ENCODE peak calls at places on chromosomes 7 and 10, in five cellular contexts. One of them, this sample, is unnamed. For H3K27me3, the result is how much of the 10 kb centered on the place peaks cover.

GRCh38 chr7:135994466-135995205 is 17.5 kb upstream of the MTPN start:
- DNase-seq in SK-N-SH: no peak
- DNase-seq in fibroblast of lung: peak
- DNase-seq in body of pancreas: no peak
- DNase-seq in HepG2: no peak
- DNase-seq in this sample: no peak

GRCh38 chr10:71982269-71983178 is 18.3 kb downstream of the CHST3 start:
- DNase-seq in body of pancreas: no peak
- DNase-seq in HepG2: no peak
- DNase-seq in SK-N-SH: no peak
- DNase-seq in fibroblast of lung: no peak
- DNase-seq in this sample: no peak

GRCh38 chr10:29675984-29676383 is 41.2 kb upstream of the SVIL start:
- DNase-seq in HepG2: no peak
- DNase-seq in fibroblast of lung: no peak
- DNase-seq in body of pancreas: no peak
- DNase-seq in SK-N-SH: no peak
- DNase-seq in this sample: no peak

GRCh38 chr7:44964384-44964830 is 14.4 kb downstream of the MYO1G start:
- DNase-seq in fibroblast of lung: no peak
- DNase-seq in body of pancreas: no peak
- DNase-seq in SK-N-SH: peak
- DNase-seq in HepG2: no peak
- DNase-seq in this sample: no peak

GRCh38 chr7:24715171-24715570 is 42.1 kb downstream of the GSDME start:
- DNase-seq in SK-N-SH: no peak
- DNase-seq in body of pancreas: no peak
- DNase-seq in fibroblast of lung: no peak
- DNase-seq in HepG2: no peak
- DNase-seq in this sample: no peak

GRCh38 chr7:98795741-98796493 is 73.9 kb downstream of the TMEM130 start:
- DNase-seq in SK-N-SH: no peak
- DNase-seq in HepG2: no peak
- DNase-seq in fibroblast of lung: peak
- DNase-seq in body of pancreas: no peak
- DNase-seq in this sample: no peak

GRCh38 chr7:14821757-14822480 is 80.6 kb downstream of the DGKB start:
- DNase-seq in HepG2: no peak
- DNase-seq in SK-N-SH: no peak
- DNase-seq in body of pancreas: no peak
- DNase-seq in fibroblast of lung: peak
- DNase-seq in this sample: no peak

GRCh38 chr10:42969147-42969546 is 107.7 kb upstream of the RET start:
- DNase-seq in SK-N-SH: no peak
- DNase-seq in fibroblast of lung: no peak
- DNase-seq in HepG2: no peak
- DNase-seq in body of pancreas: no peak
- DNase-seq in this sample: no peak

GRCh38 chr7:133853706-133854276 is 273.3 kb upstream of the LRGUK start:
- DNase-seq in HepG2: peak
- DNase-seq in body of pancreas: peak
- DNase-seq in fibroblast of lung: peak
- DNase-seq in SK-N-SH: peak
- DNase-seq in this sample: no peak

GRCh38 chr7:155299539-155300202 is 2.0 kb downstream of the INSIG1 start:
- DNase-seq in HepG2: no peak
- DNase-seq in SK-N-SH: no peak
- DNase-seq in fibroblast of lung: no peak
- DNase-seq in body of pancreas: no peak
- DNase-seq in this sample: no peak

GRCh38 chr10:18594574-18595156 is 56.7 kb downstream of the NSUN6 start:
- DNase-seq in SK-N-SH: no peak
- DNase-seq in fibroblast of lung: no peak
- DNase-seq in HepG2: peak
- DNase-seq in body of pancreas: no peak
- DNase-seq in this sample: no peak

GRCh38 chr7:151403764-151404163 is 6.1 kb downstream of the WDR86 start:
- DNase-seq in HepG2: no peak
- DNase-seq in body of pancreas: no peak
- DNase-seq in fibroblast of lung: no peak
- DNase-seq in SK-N-SH: no peak
- DNase-seq in this sample: no peak

GRCh38 chr7:25256424-25256823 is 28.1 kb upstream of the NPVF start:
- DNase-seq in HepG2: no peak
- DNase-seq in SK-N-SH: no peak
- DNase-seq in body of pancreas: no peak
- DNase-seq in fibroblast of lung: no peak
- DNase-seq in this sample: no peak

GRCh38 chr7:113636727-113637421 is 281.9 kb downstream of the PPP1R3A start:
- DNase-seq in body of pancreas: no peak
- DNase-seq in HepG2: no peak
- DNase-seq in fibroblast of lung: peak
- DNase-seq in SK-N-SH: no peak
- DNase-seq in this sample: no peak

GRCh38 chr7:152859781-152860191 is 100.2 kb downstream of the ACTR3B start:
- DNase-seq in body of pancreas: no peak
- DNase-seq in fibroblast of lung: no peak
- DNase-seq in HepG2: peak
- DNase-seq in SK-N-SH: peak
- DNase-seq in this sample: no peak

GRCh38 chr10:72297281-72297967 is 23.7 kb downstream of the DDIT4 start:
- DNase-seq in fibroblast of lung: peak
- DNase-seq in HepG2: no peak
- DNase-seq in SK-N-SH: no peak
- DNase-seq in body of pancreas: peak
- DNase-seq in this sample: peak

GRCh38 chr7:34315032-34315431 is 343.0 kb upstream of the NPSR1 start:
- DNase-seq in fibroblast of lung: peak
- DNase-seq in body of pancreas: no peak
- DNase-seq in HepG2: no peak
- DNase-seq in SK-N-SH: no peak
- DNase-seq in this sample: no peak

GRCh38 chr7:155808551-155809331 is 3.5 kb downstream of the SHH start:
- DNase-seq in body of pancreas: no peak
- DNase-seq in HepG2: peak
- DNase-seq in SK-N-SH: no peak
- DNase-seq in fibroblast of lung: no peak
- DNase-seq in this sample: no peak

GRCh38 chr10:60737242-60737641 is 41.0 kb upstream of the CDK1 start:
- DNase-seq in body of pancreas: no peak
- DNase-seq in SK-N-SH: no peak
- DNase-seq in fibroblast of lung: no peak
- DNase-seq in HepG2: no peak
- DNase-seq in this sample: no peak

GRCh38 chr7:33806284-33807157 is 98.8 kb upstream of the BMPER start:
- DNase-seq in fibroblast of lung: peak
- DNase-seq in SK-N-SH: no peak
- DNase-seq in body of pancreas: no peak
- DNase-seq in HepG2: peak
- DNase-seq in this sample: no peak

GRCh38 chr10:22159979-22160378 is 57.8 kb downstream of the EBLN1 start:
- DNase-seq in SK-N-SH: no peak
- DNase-seq in HepG2: no peak
- DNase-seq in body of pancreas: no peak
- DNase-seq in fibroblast of lung: no peak
- DNase-seq in this sample: no peak

GRCh38 chr7:92042056-92042737 is 92.1 kb downstream of the CYP51A1 start:
- DNase-seq in fibroblast of lung: no peak
- DNase-seq in HepG2: peak
- DNase-seq in body of pancreas: peak
- DNase-seq in SK-N-SH: no peak
- DNase-seq in this sample: no peak

GRCh38 chr10:97564776-97565175 is 7.8 kb upstream of the ANKRD2 start:
- DNase-seq in fibroblast of lung: peak
- DNase-seq in body of pancreas: no peak
- DNase-seq in HepG2: no peak
- DNase-seq in SK-N-SH: no peak
- DNase-seq in this sample: no peak

GRCh38 chr7:94907420-94908203 is at the start of gene PPP1R9A:
- DNase-seq in fibroblast of lung: peak
- DNase-seq in SK-N-SH: peak
- DNase-seq in HepG2: peak
- DNase-seq in body of pancreas: peak
- DNase-seq in this sample: no peak

GRCh38 chr10:79184141-79184625 is 115.4 kb downstream of the ZMIZ1 start:
- DNase-seq in HepG2: peak
- DNase-seq in fibroblast of lung: peak
- DNase-seq in SK-N-SH: peak
- DNase-seq in body of pancreas: peak
- DNase-seq in this sample: no peak

GRCh38 chr10:13298748-13299436 is 972 bp downstream of the PHYH start:
- DNase-seq in body of pancreas: no peak
- DNase-seq in SK-N-SH: no peak
- DNase-seq in HepG2: no peak
- DNase-seq in fibroblast of lung: no peak
- DNase-seq in this sample: no peak

GRCh38 chr7:74499835-74500388 is 46.2 kb downstream of the GTF2IRD1 start:
- DNase-seq in fibroblast of lung: no peak
- DNase-seq in SK-N-SH: no peak
- DNase-seq in body of pancreas: no peak
- DNase-seq in HepG2: no peak
- DNase-seq in this sample: no peak

GRCh38 chr10:122021828-122022227 is 32.9 kb downstream of the TACC2 start:
- DNase-seq in body of pancreas: no peak
- DNase-seq in SK-N-SH: no peak
- DNase-seq in HepG2: no peak
- DNase-seq in fibroblast of lung: no peak
- DNase-seq in this sample: no peak

GRCh38 chr7:141231018-141231792 is 157.3 kb downstream of the TMEM178B start:
- DNase-seq in fibroblast of lung: peak
- DNase-seq in body of pancreas: peak
- DNase-seq in SK-N-SH: peak
- DNase-seq in HepG2: peak
- DNase-seq in this sample: no peak

GRCh38 chr7:16657656-16658279 is 11.8 kb downstream of the BZW2 start:
- DNase-seq in HepG2: no peak
- DNase-seq in fibroblast of lung: peak
- DNase-seq in SK-N-SH: no peak
- DNase-seq in body of pancreas: peak
- DNase-seq in this sample: no peak

GRCh38 chr7:99714171-99714570 is 20.8 kb downstream of the CYP3A7 start:
- DNase-seq in fibroblast of lung: no peak
- DNase-seq in SK-N-SH: no peak
- DNase-seq in HepG2: no peak
- DNase-seq in body of pancreas: no peak
- DNase-seq in this sample: no peak

GRCh38 chr10:106320876-106321275 is 843.6 kb downstream of the SORCS1 start:
- DNase-seq in HepG2: no peak
- DNase-seq in body of pancreas: no peak
- DNase-seq in fibroblast of lung: no peak
- DNase-seq in SK-N-SH: no peak
- DNase-seq in this sample: no peak

GRCh38 chr10:35194906-35195305 is 68.3 kb downstream of the CREM start:
- DNase-seq in HepG2: no peak
- DNase-seq in body of pancreas: peak
- DNase-seq in fibroblast of lung: peak
- DNase-seq in SK-N-SH: peak
- DNase-seq in this sample: peak
- H3K27me3 ChIP-seq in HepG2: under half
- H3K27me3 ChIP-seq in body of pancreas: under half
- H3K27me3 ChIP-seq in fibroblast of lung: under half
- H3K27me3 ChIP-seq in SK-N-SH: under half
- H3K27me3 ChIP-seq in this sample: under half

GRCh38 chr10:104416-104815 is 30.8 kb upstream of the ZMYND11 start:
- DNase-seq in SK-N-SH: no peak
- DNase-seq in body of pancreas: no peak
- DNase-seq in fibroblast of lung: no peak
- DNase-seq in HepG2: no peak
- DNase-seq in this sample: no peak

GRCh38 chr10:104862-105565 is 30.2 kb upstream of the ZMYND11 start:
- DNase-seq in body of pancreas: peak
- DNase-seq in SK-N-SH: no peak
- DNase-seq in HepG2: no peak
- DNase-seq in fibroblast of lung: no peak
- DNase-seq in this sample: no peak

GRCh38 chr10:106740-107139 is 28.5 kb upstream of the ZMYND11 start:
- DNase-seq in SK-N-SH: no peak
- DNase-seq in fibroblast of lung: no peak
- DNase-seq in HepG2: no peak
- DNase-seq in body of pancreas: no peak
- DNase-seq in this sample: no peak

DNA sequence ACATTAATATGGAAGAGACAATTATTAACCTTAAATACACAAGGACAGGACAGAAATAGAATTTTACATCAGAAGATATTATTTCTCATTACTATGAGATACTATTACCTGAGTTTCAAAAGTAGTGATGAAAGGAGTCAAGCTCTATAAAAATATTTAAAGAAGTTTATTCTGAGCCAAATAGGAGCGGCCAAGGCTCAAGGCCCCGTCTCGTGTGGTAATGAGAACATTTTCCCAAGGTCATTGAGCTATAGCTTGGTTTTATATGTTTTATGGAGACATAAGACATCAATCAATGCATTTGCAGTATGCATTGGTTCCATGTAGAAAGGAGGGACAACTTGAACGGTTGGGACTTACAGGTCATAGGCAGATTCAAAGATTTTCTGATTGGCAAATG is 29.4 kb upstream of the ZMYND11 start:
- DNase-seq in HepG2: no peak
- DNase-seq in SK-N-SH: no peak
- DNase-seq in body of pancreas: no peak
- DNase-seq in fibroblast of lung: no peak
- DNase-seq in this sample: no peak
- H3K4me3 ChIP-seq in HepG2: no peak
- H3K4me3 ChIP-seq in SK-N-SH: no peak
- H3K4me3 ChIP-seq in body of pancreas: no peak
- H3K4me3 ChIP-seq in fibroblast of lung: no peak
- H3K4me3 ChIP-seq in this sample: no peak

GRCh38 chr10:8058274-8059111 is 4.0 kb downstream of the GATA3 start:
- DNase-seq in HepG2: no peak
- DNase-seq in body of pancreas: no peak
- DNase-seq in SK-N-SH: no peak
- DNase-seq in fibroblast of lung: no peak
- DNase-seq in this sample: no peak
- H3K27me3 ChIP-seq in HepG2: half or more
- H3K27me3 ChIP-seq in body of pancreas: under half
- H3K27me3 ChIP-seq in SK-N-SH: under half
- H3K27me3 ChIP-seq in fibroblast of lung: half or more
- H3K27me3 ChIP-seq in this sample: under half

DNA sequence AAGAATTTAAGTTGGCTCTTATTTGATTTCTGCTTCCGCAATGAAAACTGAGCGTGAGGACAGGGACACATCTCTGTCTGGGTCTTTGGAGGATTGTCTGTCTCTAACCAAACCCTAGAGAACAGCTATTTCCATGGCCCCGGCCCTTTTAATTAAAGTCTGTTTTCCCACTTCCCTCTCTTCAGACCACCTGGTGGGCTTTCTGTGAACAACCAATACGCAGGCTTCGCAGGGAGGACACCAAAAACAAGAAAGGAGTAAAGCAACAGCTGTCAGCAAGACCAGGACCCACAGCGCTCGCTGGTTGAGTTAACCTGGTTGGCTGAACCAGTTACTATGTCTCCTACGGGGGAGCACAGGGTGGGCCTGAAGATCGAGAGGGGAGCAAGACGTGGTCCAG is 217.1 kb upstream of the FRMD4A start:
- DNase-seq in SK-N-SH: no peak
- DNase-seq in HepG2: no peak
- DNase-seq in fibroblast of lung: no peak
- DNase-seq in body of pancreas: no peak
- DNase-seq in this sample: no peak
- H3K4me3 ChIP-seq in SK-N-SH: no peak
- H3K4me3 ChIP-seq in HepG2: no peak
- H3K4me3 ChIP-seq in fibroblast of lung: no peak
- H3K4me3 ChIP-seq in body of pancreas: no peak
- H3K4me3 ChIP-seq in this sample: no peak

GRCh38 chr10:49615213-49615612 is 1.4 kb downstream of the CHAT start:
- DNase-seq in HepG2: no peak
- DNase-seq in fibroblast of lung: no peak
- DNase-seq in SK-N-SH: no peak
- DNase-seq in body of pancreas: no peak
- DNase-seq in this sample: no peak
- H3K27me3 ChIP-seq in HepG2: half or more
- H3K27me3 ChIP-seq in fibroblast of lung: under half
- H3K27me3 ChIP-seq in SK-N-SH: under half
- H3K27me3 ChIP-seq in body of pancreas: under half
- H3K27me3 ChIP-seq in this sample: under half